ENCODE peak calls at places on chromosomes 3 and 15, in six cellular contexts. One of them, this sample, is unnamed.

GRCh38 chr15:75151214-75152128 is 50.2 kb upstream of the C15orf39 start:
- DNase-seq in MCF 10A: no peak
- DNase-seq in activated CD4-positive, alpha-beta memory T cell treated with anti-CD3 and anti-CD28 coated beads, Interleukin-2, amount 10 ng/mL, durations not matched to agents 7 days and 5 days: no peak
- DNase-seq in OCI-LY7: no peak
- DNase-seq in dorsolateral prefrontal cortex: no peak
- DNase-seq in substantia nigra: no peak
- DNase-seq in this sample: no peak

GRCh38 chr3:9153763-9154601 is 95.5 kb downstream of the SRGAP3 start:
- DNase-seq in MCF 10A: no peak
- DNase-seq in activated CD4-positive, alpha-beta memory T cell treated with anti-CD3 and anti-CD28 coated beads, Interleukin-2, amount 10 ng/mL, durations not matched to agents 7 days and 5 days: no peak
- DNase-seq in OCI-LY7: no peak
- DNase-seq in dorsolateral prefrontal cortex: peak; percentile 50
- DNase-seq in substantia nigra: no peak
- DNase-seq in this sample: no peak

GRCh38 chr3:98733055-98733777 is 29.9 kb upstream of the ST3GAL6 start:
- DNase-seq in MCF 10A: peak; percentile 14
- DNase-seq in activated CD4-positive, alpha-beta memory T cell treated with anti-CD3 and anti-CD28 coated beads, Interleukin-2, amount 10 ng/mL, durations not matched to agents 7 days and 5 days: no peak
- DNase-seq in OCI-LY7: no peak
- DNase-seq in dorsolateral prefrontal cortex: peak; percentile 45
- DNase-seq in substantia nigra: no peak
- DNase-seq in this sample: peak; percentile 28

GRCh38 chr15:65916664-65917406 is 47.5 kb downstream of the RAB11A start:
- DNase-seq in MCF 10A: peak; percentile 50
- DNase-seq in activated CD4-positive, alpha-beta memory T cell treated with anti-CD3 and anti-CD28 coated beads, Interleukin-2, amount 10 ng/mL, durations not matched to agents 7 days and 5 days: peak; percentile 30
- DNase-seq in OCI-LY7: peak; percentile 35
- DNase-seq in dorsolateral prefrontal cortex: peak; percentile 64
- DNase-seq in substantia nigra: peak; percentile 56
- DNase-seq in this sample: peak; percentile 27

GRCh38 chr3:24829011-24829581 is 334.4 kb upstream of the THRB start:
- DNase-seq in MCF 10A: no peak
- DNase-seq in activated CD4-positive, alpha-beta memory T cell treated with anti-CD3 and anti-CD28 coated beads, Interleukin-2, amount 10 ng/mL, durations not matched to agents 7 days and 5 days: no peak
- DNase-seq in OCI-LY7: no peak
- DNase-seq in dorsolateral prefrontal cortex: peak; percentile 51
- DNase-seq in substantia nigra: no peak
- DNase-seq in this sample: no peak

GRCh38 chr3:188345223-188345622 is 191.3 kb downstream of the LPP start:
- DNase-seq in MCF 10A: no peak
- DNase-seq in activated CD4-positive, alpha-beta memory T cell treated with anti-CD3 and anti-CD28 coated beads, Interleukin-2, amount 10 ng/mL, durations not matched to agents 7 days and 5 days: no peak
- DNase-seq in OCI-LY7: no peak
- DNase-seq in dorsolateral prefrontal cortex: no peak
- DNase-seq in substantia nigra: no peak
- DNase-seq in this sample: no peak

GRCh38 chr15:73683624-73684536 is at the start of gene CD276:
- DNase-seq in MCF 10A: peak; percentile 64
- DNase-seq in activated CD4-positive, alpha-beta memory T cell treated with anti-CD3 and anti-CD28 coated beads, Interleukin-2, amount 10 ng/mL, durations not matched to agents 7 days and 5 days: no peak
- DNase-seq in OCI-LY7: no peak
- DNase-seq in dorsolateral prefrontal cortex: peak; percentile 72
- DNase-seq in substantia nigra: peak; percentile 32
- DNase-seq in this sample: peak; percentile 55

GRCh38 chr3:39065197-39065596 is 13.4 kb downstream of the WDR48 start:
- DNase-seq in MCF 10A: peak; percentile 20
- DNase-seq in activated CD4-positive, alpha-beta memory T cell treated with anti-CD3 and anti-CD28 coated beads, Interleukin-2, amount 10 ng/mL, durations not matched to agents 7 days and 5 days: peak; percentile 29
- DNase-seq in OCI-LY7: peak; percentile 81
- DNase-seq in dorsolateral prefrontal cortex: no peak
- DNase-seq in substantia nigra: peak; percentile 0
- DNase-seq in this sample: peak; percentile 16

GRCh38 chr3:170228093-170228766 is 6.0 kb downstream of the PRKCI start:
- DNase-seq in MCF 10A: peak; percentile 66
- DNase-seq in activated CD4-positive, alpha-beta memory T cell treated with anti-CD3 and anti-CD28 coated beads, Interleukin-2, amount 10 ng/mL, durations not matched to agents 7 days and 5 days: no peak
- DNase-seq in OCI-LY7: no peak
- DNase-seq in dorsolateral prefrontal cortex: no peak
- DNase-seq in substantia nigra: no peak
- DNase-seq in this sample: peak; percentile 61

GRCh38 chr15:64635486-64635815 is 139.9 kb downstream of the RBPMS2 start:
- DNase-seq in MCF 10A: peak; percentile 57
- DNase-seq in activated CD4-positive, alpha-beta memory T cell treated with anti-CD3 and anti-CD28 coated beads, Interleukin-2, amount 10 ng/mL, durations not matched to agents 7 days and 5 days: no peak
- DNase-seq in OCI-LY7: no peak
- DNase-seq in dorsolateral prefrontal cortex: no peak
- DNase-seq in substantia nigra: no peak
- DNase-seq in this sample: peak; percentile 75

GRCh38 chr15:55789066-55789660 is 46.2 kb upstream of the PRTG start:
- DNase-seq in MCF 10A: peak; percentile 46
- DNase-seq in activated CD4-positive, alpha-beta memory T cell treated with anti-CD3 and anti-CD28 coated beads, Interleukin-2, amount 10 ng/mL, durations not matched to agents 7 days and 5 days: peak; percentile 64
- DNase-seq in OCI-LY7: peak; percentile 39
- DNase-seq in dorsolateral prefrontal cortex: no peak
- DNase-seq in substantia nigra: peak; percentile 1
- DNase-seq in this sample: no peak

GRCh38 chr3:170330366-170330765 is 27.1 kb upstream of the SKIL start:
- DNase-seq in MCF 10A: peak; percentile 89
- DNase-seq in activated CD4-positive, alpha-beta memory T cell treated with anti-CD3 and anti-CD28 coated beads, Interleukin-2, amount 10 ng/mL, durations not matched to agents 7 days and 5 days: no peak
- DNase-seq in OCI-LY7: no peak
- DNase-seq in dorsolateral prefrontal cortex: no peak
- DNase-seq in substantia nigra: no peak
- DNase-seq in this sample: peak; percentile 45

GRCh38 chr3:94433811-94434210 is 370.9 kb downstream of the NSUN3 start:
- DNase-seq in MCF 10A: no peak
- DNase-seq in activated CD4-positive, alpha-beta memory T cell treated with anti-CD3 and anti-CD28 coated beads, Interleukin-2, amount 10 ng/mL, durations not matched to agents 7 days and 5 days: no peak
- DNase-seq in OCI-LY7: no peak
- DNase-seq in dorsolateral prefrontal cortex: no peak
- DNase-seq in substantia nigra: no peak
- DNase-seq in this sample: no peak

GRCh38 chr3:4987374-4988296 is 8.4 kb downstream of the BHLHE40 start:
- DNase-seq in MCF 10A: no peak
- DNase-seq in activated CD4-positive, alpha-beta memory T cell treated with anti-CD3 and anti-CD28 coated beads, Interleukin-2, amount 10 ng/mL, durations not matched to agents 7 days and 5 days: no peak
- DNase-seq in OCI-LY7: no peak
- DNase-seq in dorsolateral prefrontal cortex: no peak
- DNase-seq in substantia nigra: no peak
- DNase-seq in this sample: no peak

GRCh38 chr3:152760591-152760990 is 74.3 kb upstream of the P2RY1 start:
- DNase-seq in MCF 10A: no peak
- DNase-seq in activated CD4-positive, alpha-beta memory T cell treated with anti-CD3 and anti-CD28 coated beads, Interleukin-2, amount 10 ng/mL, durations not matched to agents 7 days and 5 days: no peak
- DNase-seq in OCI-LY7: no peak
- DNase-seq in dorsolateral prefrontal cortex: no peak
- DNase-seq in substantia nigra: no peak
- DNase-seq in this sample: no peak

GRCh38 chr3:160822931-160823330 is 66.9 kb downstream of the PPM1L start:
- DNase-seq in MCF 10A: no peak
- DNase-seq in activated CD4-positive, alpha-beta memory T cell treated with anti-CD3 and anti-CD28 coated beads, Interleukin-2, amount 10 ng/mL, durations not matched to agents 7 days and 5 days: no peak
- DNase-seq in OCI-LY7: no peak
- DNase-seq in dorsolateral prefrontal cortex: no peak
- DNase-seq in substantia nigra: no peak
- DNase-seq in this sample: no peak

GRCh38 chr3:13206799-13207577 is 133.8 kb upstream of the IQSEC1 start:
- DNase-seq in MCF 10A: no peak
- DNase-seq in activated CD4-positive, alpha-beta memory T cell treated with anti-CD3 and anti-CD28 coated beads, Interleukin-2, amount 10 ng/mL, durations not matched to agents 7 days and 5 days: no peak
- DNase-seq in OCI-LY7: no peak
- DNase-seq in dorsolateral prefrontal cortex: no peak
- DNase-seq in substantia nigra: no peak
- DNase-seq in this sample: no peak

GRCh38 chr15:57218826-57219576 is 157.3 kb upstream of the CGNL1 start:
- DNase-seq in MCF 10A: peak; percentile 17
- DNase-seq in activated CD4-positive, alpha-beta memory T cell treated with anti-CD3 and anti-CD28 coated beads, Interleukin-2, amount 10 ng/mL, durations not matched to agents 7 days and 5 days: no peak
- DNase-seq in OCI-LY7: peak; percentile 38
- DNase-seq in dorsolateral prefrontal cortex: no peak
- DNase-seq in substantia nigra: no peak
- DNase-seq in this sample: peak; percentile 15

GRCh38 chr3:38493019-38493418 is 3.1 kb upstream of the EXOG start:
- DNase-seq in MCF 10A: no peak
- DNase-seq in activated CD4-positive, alpha-beta memory T cell treated with anti-CD3 and anti-CD28 coated beads, Interleukin-2, amount 10 ng/mL, durations not matched to agents 7 days and 5 days: no peak
- DNase-seq in OCI-LY7: no peak
- DNase-seq in dorsolateral prefrontal cortex: no peak
- DNase-seq in substantia nigra: no peak
- DNase-seq in this sample: no peak

GRCh38 chr15:69593981-69594966 is 141.7 kb downstream of the RPLP1 start:
- DNase-seq in MCF 10A: peak; percentile 86
- DNase-seq in activated CD4-positive, alpha-beta memory T cell treated with anti-CD3 and anti-CD28 coated beads, Interleukin-2, amount 10 ng/mL, durations not matched to agents 7 days and 5 days: no peak
- DNase-seq in OCI-LY7: no peak
- DNase-seq in dorsolateral prefrontal cortex: no peak
- DNase-seq in substantia nigra: no peak
- DNase-seq in this sample: peak; percentile 50

GRCh38 chr3:45885979-45886711 is at the start of gene CCR9:
- DNase-seq in MCF 10A: no peak
- DNase-seq in activated CD4-positive, alpha-beta memory T cell treated with anti-CD3 and anti-CD28 coated beads, Interleukin-2, amount 10 ng/mL, durations not matched to agents 7 days and 5 days: no peak
- DNase-seq in OCI-LY7: no peak
- DNase-seq in dorsolateral prefrontal cortex: no peak
- DNase-seq in substantia nigra: no peak
- DNase-seq in this sample: no peak

GRCh38 chr15:100525894-100526512 is 2.7 kb downstream of the CERS3 start:
- DNase-seq in MCF 10A: no peak
- DNase-seq in activated CD4-positive, alpha-beta memory T cell treated with anti-CD3 and anti-CD28 coated beads, Interleukin-2, amount 10 ng/mL, durations not matched to agents 7 days and 5 days: no peak
- DNase-seq in OCI-LY7: no peak
- DNase-seq in dorsolateral prefrontal cortex: peak; percentile 48
- DNase-seq in substantia nigra: peak; percentile 8
- DNase-seq in this sample: no peak

This sample was measured in mammary epithelial cell.